ENCODE peak calls at places on chromosomes 16 and 17, in seven cellular contexts. K is adrenal gland, R is uterus, J is IMR-90, L is tibial nerve, U is ovary, V is GM12892. X is an unnamed sample.

GRCh38 chr17:6420173-6420641 is 14.7 kb downstream of the AIPL1 start:
- DNase-seq in L (no peak), K (no peak), R (no peak), V (no peak), U (no peak), J (peak), X (no peak)

GRCh38 chr17:12768267-12768666 is 21.0 kb upstream of the ARHGAP44 start:
- DNase-seq in L (no peak), J (no peak), R (no peak), K (no peak), V (no peak), U (no peak), X (no peak)

GRCh38 chr17:61150686-61151299 is 248.8 kb upstream of the TBX2 start:
- DNase-seq in L (no peak), V (no peak), J (no peak), U (no peak), R (no peak), K (no peak), X (no peak)

GRCh38 chr17:80937501-80938356 is 53.9 kb upstream of the CHMP6 start:
- DNase-seq in U (no peak), J (no peak), R (peak), V (no peak), L (no peak), K (no peak), X (no peak)

GRCh38 chr17:67544364-67544763 is 167.3 kb downstream of the PITPNC1 start:
- DNase-seq in V (no peak), U (no peak), R (no peak), L (no peak), K (no peak), J (no peak), X (no peak)

GRCh38 chr16:53502331-53503269 is at the start of gene AKTIP:
- DNase-seq in L (no peak), J (peak), R (no peak), K (peak), U (peak), V (no peak), X (peak)

GRCh38 chr17:74260525-74260850 is 13.5 kb upstream of the DNAI2 start:
- DNase-seq in R (no peak), V (no peak), J (no peak), U (no peak), K (no peak), L (no peak), X (no peak)

GRCh38 chr17:82085931-82086764 is 11.9 kb downstream of the FASN start:
- DNase-seq in R (no peak), L (no peak), V (no peak), U (no peak), K (no peak), J (no peak), X (no peak)

GRCh38 chr17:78676415-78677302 is 99.5 kb upstream of the DNAH17 start:
- DNase-seq in L (no peak), U (no peak), V (no peak), J (no peak), R (no peak), K (no peak), X (no peak)

GRCh38 chr17:45857977-45858708 is 13.5 kb downstream of the SPPL2C start:
- DNase-seq in K (no peak), U (no peak), L (peak), J (peak), V (no peak), R (no peak), X (no peak)

GRCh38 chr17:76367647-76368046 is 13.9 kb upstream of the PRPSAP1 start:
- DNase-seq in L (no peak), R (no peak), J (no peak), U (no peak), V (no peak), K (no peak), X (no peak)

GRCh38 chr17:40316571-40317344 is 7.8 kb downstream of the RARA start:
- DNase-seq in U (peak), L (no peak), R (peak), K (peak), V (no peak), J (peak), X (no peak)

GRCh38 chr17:61386251-61386650 is 13.4 kb upstream of the TBX2 start:
- DNase-seq in L (no peak), K (no peak), R (no peak), J (no peak), V (no peak), U (no peak), X (no peak)

DNA sequence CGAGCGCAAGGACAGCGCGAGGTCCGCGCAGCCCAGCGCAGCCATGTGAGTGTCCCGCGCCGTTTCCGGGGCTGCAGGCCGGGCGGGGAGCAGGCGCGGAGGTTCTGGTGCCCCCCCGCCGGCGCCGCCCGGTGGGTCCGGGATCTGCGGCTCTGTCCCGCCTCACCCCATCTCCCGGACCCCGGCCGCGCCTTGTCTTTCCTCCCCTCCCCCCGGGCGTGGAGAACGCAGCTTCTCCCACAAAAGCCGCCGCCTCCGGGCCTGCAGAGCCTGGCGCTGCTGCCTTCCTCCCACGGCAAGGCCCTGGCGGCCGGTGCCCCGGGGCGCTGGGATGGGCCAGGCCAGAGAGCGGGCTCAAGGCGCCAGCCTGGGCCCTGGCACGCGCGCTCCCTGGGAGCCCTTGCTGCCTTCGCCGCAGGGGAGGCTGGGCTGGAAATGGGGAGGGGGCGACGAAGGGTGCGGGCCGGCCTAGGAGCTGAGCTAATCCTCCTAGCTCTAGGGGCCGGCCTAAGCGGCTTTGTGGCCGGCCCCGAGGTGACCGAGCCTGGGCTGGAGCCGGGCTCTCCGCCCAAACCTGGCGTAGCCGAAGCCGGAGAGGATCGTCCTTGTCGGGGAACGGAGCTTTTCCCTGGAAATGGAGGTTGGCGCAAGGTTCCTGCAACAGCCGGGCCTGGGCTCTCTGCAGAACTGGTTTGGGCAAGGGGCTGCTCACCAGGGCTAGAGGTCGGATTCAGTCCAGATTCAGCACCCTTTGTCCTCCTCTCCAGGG is 425 bp downstream of the RIPOR1 start:
- DNase-seq in R (peak), V (no peak), J (peak), K (no peak), L (no peak), U (peak), X (no peak)
- TF ChIP-seq POLR2A in R (no peak), V (no peak), J (no peak), K (peak), L (no peak), U (peak), X (peak)

GRCh38 chr17:1455291-1455747 is 713 bp downstream of the CRK start:
- DNase-seq in U (peak), V (no peak), K (peak), L (peak), J (peak), R (peak), X (no peak)
- TF ChIP-seq POLR2A in U (no peak), V (no peak), K (peak), L (no peak), J (no peak), R (no peak), X (peak)

DNA sequence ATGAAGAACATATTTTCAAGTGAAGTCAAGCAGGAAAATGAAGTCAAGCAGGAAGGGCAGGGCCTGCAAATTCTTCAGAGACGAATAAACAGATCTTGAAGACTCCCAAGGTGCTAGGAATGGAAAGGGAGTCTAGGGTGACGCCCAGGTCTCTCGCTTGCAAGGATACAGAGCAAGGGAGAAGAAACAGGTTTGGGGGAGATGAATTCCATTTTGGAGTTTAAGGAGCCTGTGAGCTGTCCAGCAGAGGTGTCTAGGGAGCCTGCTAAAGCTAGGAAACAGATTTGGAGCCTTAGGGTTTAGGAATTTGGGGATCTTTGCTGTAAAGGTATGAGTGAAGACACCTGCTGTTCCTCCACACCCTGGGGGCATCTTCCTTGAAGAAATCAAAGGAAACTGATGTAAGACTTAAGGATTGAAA is 2.0 kb upstream of the UNKL start:
- DNase-seq in V (no peak), L (no peak), J (no peak), R (no peak), K (no peak), U (no peak), X (peak)
- TF ChIP-seq POLR2A in V (no peak), L (no peak), J (no peak), R (no peak), K (no peak), U (no peak), X (no peak)

GRCh38 chr16:14070877-14071575 is at the start of gene MRTFB:
- DNase-seq in R (peak), J (peak), U (peak), V (peak), L (peak), K (peak), X (peak)
- TF ChIP-seq POLR2A in R (peak), J (no peak), U (peak), V (peak), L (no peak), K (peak), X (peak)

GRCh38 chr16:11348737-11349598 is 3.7 kb downstream of the RMI2 start:
- DNase-seq in V (no peak), K (no peak), U (no peak), J (no peak), L (no peak), R (no peak), X (no peak)

GRCh38 chr16:11347831-11348230 is 2.6 kb downstream of the RMI2 start:
- DNase-seq in K (no peak), J (no peak), U (no peak), R (no peak), L (no peak), V (no peak), X (no peak)

GRCh38 chr16:11342021-11342855 is 3.0 kb upstream of the RMI2 start:
- DNase-seq in U (no peak), V (no peak), L (no peak), R (no peak), J (no peak), K (no peak), X (no peak)

GRCh38 chr16:11346700-11347319 is 1.6 kb downstream of the RMI2 start:
- DNase-seq in J (no peak), R (no peak), U (no peak), V (no peak), L (no peak), K (no peak), X (no peak)

DNA sequence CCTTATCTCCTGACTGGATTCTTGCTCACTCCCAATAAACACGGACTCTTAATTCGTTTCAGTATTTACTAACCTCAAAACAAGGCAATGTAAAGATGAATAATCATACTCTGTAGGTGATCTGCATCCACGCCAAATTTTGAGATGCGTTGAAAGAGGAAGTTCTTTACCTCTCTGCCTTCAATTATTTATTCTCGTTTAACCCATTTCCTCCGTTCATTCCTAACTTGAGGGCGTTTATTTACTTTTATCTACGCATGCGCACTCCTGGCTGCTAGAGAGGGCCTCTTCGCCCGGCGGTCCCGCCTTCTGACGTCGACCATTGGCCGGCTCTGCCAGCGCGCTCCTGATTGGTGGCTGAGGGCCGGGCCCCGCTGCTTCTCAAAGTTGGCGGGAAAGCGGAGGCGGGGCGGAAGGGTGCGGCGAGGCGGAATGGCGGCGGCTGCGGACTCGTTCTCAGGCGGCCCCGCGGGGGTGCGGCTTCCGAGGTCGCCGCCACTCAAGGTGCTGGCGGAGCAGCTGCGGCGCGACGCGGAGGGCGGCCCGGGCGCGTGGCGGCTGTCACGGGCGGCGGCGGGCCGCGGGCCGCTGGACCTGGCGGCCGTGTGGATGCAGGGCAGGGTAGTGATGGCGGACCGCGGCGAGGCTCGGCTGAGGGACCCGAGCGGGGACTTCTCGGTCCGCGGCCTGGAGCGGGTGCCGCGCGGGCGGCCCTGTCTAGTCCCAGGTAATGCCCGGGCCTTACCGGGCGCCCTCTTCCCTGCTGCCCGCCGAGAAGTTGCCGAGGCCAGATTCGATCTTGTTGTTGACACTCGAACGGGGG is at the start of gene RMI2:
- DNase-seq in K (peak), V (peak), L (peak), U (peak), J (peak), R (peak), X (peak)
- TF ChIP-seq POLR2A in K (peak), V (peak), L (no peak), U (no peak), J (no peak), R (peak), X (peak)

GRCh38 chr17:19362293-19363113 is at the start of gene B9D1:
- DNase-seq in R (peak), U (peak), K (peak), J (peak), V (peak), L (peak), X (peak)
- TF ChIP-seq POLR2A in R (peak), U (peak), K (peak), J (peak), V (no peak), L (no peak), X (peak)